ENCODE peak calls at places on chromosomes 11 and 22, in seven cellular contexts. M is K562, S is right cardiac atrium, P is fibroblast of lung, W is Peyer's patch, E is left lung, V is neural progenitor cell. J is an unnamed sample.

GRCh38 chr11:72493426-72494108 is 59.2 kb upstream of the CLPB start:
- DNase-seq in M (peak; percentile 30), S (no peak), P (peak; percentile 45), W (no peak), E (no peak), V (peak; percentile 33), J (no peak)

GRCh38 chr22:44392446-44392921 is 79.7 kb upstream of the SHISAL1 start:
- DNase-seq in M (no peak), S (no peak), P (peak; percentile 40), W (peak; percentile 22), E (peak; percentile 50), V (no peak), J (no peak)

GRCh38 chr11:120337133-120337895 is 1.1 kb downstream of the ARHGEF12 start:
- DNase-seq in M (no peak), S (peak; percentile 79), P (peak; percentile 50), W (peak; percentile 59), E (no peak), V (peak; percentile 47), J (no peak)

GRCh38 chr11:12331239-12331874 is 46.0 kb upstream of the PARVA start:
- DNase-seq in M (peak; percentile 63), S (peak; percentile 93), P (peak; percentile 75), W (peak; percentile 75), E (no peak), V (peak; percentile 95), J (peak; percentile 64)

GRCh38 chr11:64366751-64367150 is 7.8 kb downstream of the RPS6KA4 start:
- DNase-seq in M (no peak), S (no peak), P (peak; percentile 48), W (no peak), E (no peak), V (no peak), J (no peak)

GRCh38 chr22:37235897-37236607 is 8.0 kb downstream of the RAC2 start:
- DNase-seq in M (no peak), S (no peak), P (no peak), W (no peak), E (peak; percentile 13), V (no peak), J (no peak)

GRCh38 chr11:115707180-115707905 is 203.1 kb upstream of the CADM1 start:
- DNase-seq in M (no peak), S (no peak), P (peak; percentile 67), W (no peak), E (no peak), V (no peak), J (no peak)

GRCh38 chr11:61111060-61111435 is 8.8 kb downstream of the CD5 start:
- DNase-seq in M (no peak), S (no peak), P (no peak), W (no peak), E (no peak), V (no peak), J (no peak)

GRCh38 chr11:26231252-26231661 is 100.7 kb upstream of the ANO3 start:
- DNase-seq in M (no peak), S (no peak), P (peak; percentile 96), W (no peak), E (no peak), V (no peak), J (no peak)

GRCh38 chr22:37604875-37605274 is 3.8 kb upstream of the GGA1 start:
- DNase-seq in M (no peak), S (no peak), P (no peak), W (no peak), E (no peak), V (no peak), J (peak; percentile 32)

GRCh38 chr11:17352925-17353227 is 1.3 kb downstream of the NCR3LG1 start:
- DNase-seq in M (peak; percentile 57), S (peak; percentile 78), P (peak; percentile 41), W (peak; percentile 71), E (peak; percentile 84), V (peak; percentile 42), J (peak; percentile 10)

DNA sequence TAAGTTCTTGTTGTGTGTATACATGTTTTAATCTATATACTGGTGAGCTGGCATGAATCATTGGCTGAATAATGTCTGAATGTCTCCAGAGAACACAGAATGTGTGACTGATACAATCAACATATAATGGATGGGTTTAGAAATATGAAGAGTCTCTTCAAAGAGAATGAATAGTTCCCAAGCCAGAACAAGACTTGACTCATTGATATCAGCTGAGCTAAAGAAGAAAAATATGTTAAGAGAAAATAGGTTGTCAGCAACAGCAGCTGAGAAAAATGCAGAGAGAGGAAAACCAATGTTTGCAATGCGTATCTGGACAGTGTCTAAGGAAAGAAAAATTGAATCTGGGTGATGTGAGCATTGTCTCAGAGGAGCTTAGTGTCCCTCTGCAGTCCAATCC is 1281.8 kb upstream of the TENM4 start:
- DNase-seq in M (no peak), S (no peak), P (peak; percentile 9), W (no peak), E (no peak), V (no peak), J (no peak)
- H3K27ac ChIP-seq in M (no peak overlapping the region), S (no peak overlapping the region), P (no peak overlapping the region), W (no peak overlapping the region), E (no peak overlapping the region), V (no peak overlapping the region), J (no peak overlapping the region)

DNA sequence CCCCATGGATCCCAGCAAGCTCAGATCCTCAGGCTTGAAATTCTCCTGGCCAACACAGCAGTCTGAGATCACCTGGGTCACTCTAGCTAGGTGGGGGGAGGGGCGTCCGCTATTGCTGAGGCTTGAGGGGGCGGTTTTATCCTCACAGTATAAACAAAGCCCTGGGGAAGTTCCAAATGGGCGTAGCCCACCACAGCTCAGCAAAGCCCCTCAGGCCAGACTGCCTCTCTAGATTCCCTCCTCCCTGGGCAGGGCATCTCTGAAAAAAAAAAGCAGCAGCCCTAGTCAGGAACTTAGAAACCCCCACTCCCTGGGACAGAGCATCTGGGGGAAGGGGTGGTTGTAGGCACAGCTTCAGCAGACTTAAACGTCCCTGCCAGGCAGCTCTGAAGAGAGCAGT is 16.7 kb downstream of the TRPC6 start:
- DNase-seq in M (no peak), S (peak; percentile 22), P (no peak), W (no peak), E (peak; percentile 6), V (peak; percentile 69), J (no peak)
- H3K4me3 ChIP-seq in M (no peak overlapping the region), S (no peak overlapping the region), P (no peak overlapping the region), W (no peak overlapping the region), E (no peak overlapping the region), V (no peak overlapping the region), J (no peak overlapping the region)

DNA sequence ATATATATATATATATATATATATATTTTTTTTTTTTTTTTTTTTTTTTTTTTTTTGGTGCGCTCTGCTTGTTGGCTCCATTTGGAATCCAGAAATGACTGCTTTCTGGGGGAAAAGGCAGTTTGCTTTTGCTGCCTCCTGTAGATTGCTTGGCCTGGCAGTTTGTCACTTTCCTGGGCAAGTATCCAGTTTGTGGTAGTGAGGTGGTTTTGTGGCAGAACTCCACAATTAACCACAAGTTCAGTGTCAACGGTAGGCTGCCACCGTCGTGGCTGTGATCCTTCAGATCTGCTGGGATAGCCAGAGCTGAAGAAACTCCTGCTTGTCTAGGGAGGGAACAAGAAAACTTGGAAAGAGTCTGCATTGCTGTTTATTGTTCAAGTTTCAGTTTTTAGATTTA is 5.0 kb upstream of the PDE3B start:
- DNase-seq in M (no peak), S (peak; percentile 44), P (peak; percentile 10), W (no peak), E (no peak), V (no peak), J (no peak)
- H3K4me1 ChIP-seq in M (peaks cover 4% of the 10 kb centered on the region), S (peaks cover 3% of the 10 kb centered on the region), P (no peaks in the 10 kb centered on the region), W (no peaks in the 10 kb centered on the region), E (peaks cover 57% of the 10 kb centered on the region), V (peaks cover 4% of the 10 kb centered on the region), J (peaks cover 72% of the 10 kb centered on the region)

DNA sequence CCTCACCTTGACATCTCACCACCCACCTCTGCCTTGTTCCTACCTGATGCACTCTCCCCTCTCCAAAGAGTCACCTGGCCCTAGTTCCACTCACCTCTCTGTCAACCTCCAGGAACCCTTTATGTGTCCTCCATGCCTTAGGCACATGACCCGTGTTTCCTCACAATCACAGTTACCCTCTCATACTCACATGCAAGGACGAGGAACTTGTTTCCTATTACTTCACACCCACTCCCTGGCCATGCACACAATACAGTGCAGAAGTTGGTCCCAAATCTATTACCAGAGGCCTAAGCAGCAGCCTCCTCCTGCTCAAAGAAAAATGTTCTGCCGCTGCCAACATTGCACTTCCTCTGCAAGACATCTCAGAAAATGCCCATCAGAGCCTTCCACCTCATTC is 63.7 kb downstream of the KCNJ1 start:
- DNase-seq in M (no peak), S (no peak), P (no peak), W (no peak), E (no peak), V (no peak), J (no peak)
- H3K27ac ChIP-seq in M (no peak overlapping the region), S (no peak overlapping the region), P (no peak overlapping the region), W (no peak overlapping the region), E (no peak overlapping the region), V (no peak overlapping the region), J (no peak overlapping the region)

DNA sequence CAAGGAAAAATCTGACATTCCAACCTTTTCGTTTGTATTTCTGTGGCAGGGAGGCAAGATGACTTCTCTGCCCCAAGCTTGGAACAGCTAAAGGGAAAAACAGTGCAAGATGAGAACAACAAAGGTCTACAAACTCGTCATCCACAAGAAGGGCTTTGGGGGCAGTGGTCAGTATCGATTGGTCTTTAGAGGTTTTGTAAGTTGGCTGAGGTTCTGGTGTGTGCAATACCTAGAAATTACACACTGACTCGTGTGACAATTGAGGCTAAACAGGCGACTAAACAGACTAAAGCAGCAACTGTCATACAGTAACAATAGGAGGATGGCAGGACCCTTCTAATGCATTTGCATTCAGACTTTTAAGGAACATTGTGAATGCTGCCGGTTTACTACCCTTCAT is 994 bp downstream of the DEPDC5 start:
- DNase-seq in M (no peak), S (no peak), P (no peak), W (no peak), E (no peak), V (no peak), J (no peak)
- H3K4me3 ChIP-seq in M (peak overlapping the region; percentile 72), S (peak overlapping the region; percentile 92), P (peak overlapping the region; percentile 81), W (no peak overlapping the region), E (peak overlapping the region; percentile 85), V (peak overlapping the region; percentile 71), J (peak overlapping the region; percentile 70)

DNA sequence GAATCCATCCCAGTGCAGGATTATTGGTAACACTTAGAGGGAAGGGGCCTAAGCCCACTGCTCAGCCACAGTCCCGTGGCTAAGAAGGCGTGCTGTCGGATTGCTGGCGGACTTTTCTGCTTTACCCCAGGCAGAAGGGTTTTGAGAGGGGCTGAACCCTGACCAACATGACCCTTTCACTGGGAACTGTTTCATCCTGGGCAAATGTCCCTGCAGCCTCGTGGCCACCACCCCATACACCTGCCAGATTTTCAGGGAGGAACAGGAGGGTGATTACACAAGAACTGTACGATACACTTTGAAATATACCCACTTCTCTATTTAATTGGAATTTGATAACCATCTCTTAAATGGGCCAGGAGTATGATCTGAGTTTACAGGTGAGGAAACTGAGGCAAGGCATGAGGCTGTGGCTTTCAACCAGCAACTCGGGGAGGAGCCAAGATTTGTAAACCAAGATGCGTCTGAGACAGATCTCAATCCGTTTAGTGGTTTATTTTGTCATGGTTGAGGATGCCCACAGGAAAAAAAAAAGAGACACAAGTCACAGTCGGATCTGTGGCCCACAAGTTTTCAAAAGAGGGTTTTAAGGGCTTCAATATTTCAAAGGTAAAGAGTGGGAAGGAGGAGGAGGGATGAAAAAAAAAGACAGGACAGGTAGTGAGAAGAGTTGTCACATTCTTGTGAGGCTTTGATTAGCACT is 6.1 kb upstream of the APOL3 start:
- DNase-seq in M (no peak), S (no peak), P (no peak), W (no peak), E (no peak), V (no peak), J (peak; percentile 52)
- H3K4me1 ChIP-seq in M (no peaks in the 10 kb centered on the region), S (no peaks in the 10 kb centered on the region), P (no peaks in the 10 kb centered on the region), W (no peaks in the 10 kb centered on the region), E (peaks cover 43% of the 10 kb centered on the region), V (no peaks in the 10 kb centered on the region), J (peaks cover 36% of the 10 kb centered on the region)

J was measured in CD8-positive, alpha-beta memory T cell.